ENCODE peak calls at places on chromosomes 5 and 9, in six cellular contexts. U is heart right ventricle, M is spleen, B is right cardiac atrium, N is transverse colon, T is psoas muscle. K is an unnamed sample.
A peak's percentile ranks its signal among the peaks of the same experiment; 100 is the strongest.

GRCh38 chr5:61159070-61159469 is 3.2 kb downstream of the SMIM15 start:
- DNase-seq in T (no peak), N (no peak), M (no peak), B (no peak), U (no peak), K (no peak)

GRCh38 chr9:28005779-28006178 is 432.5 kb upstream of the C9orf72 start:
- DNase-seq in U (no peak), M (no peak), N (no peak), B (no peak), T (no peak), K (no peak)

GRCh38 chr5:155767480-155767879 is 559.5 kb upstream of the SGCD start:
- DNase-seq in M (no peak), B (no peak), N (no peak), T (no peak), U (no peak), K (no peak)

GRCh38 chr5:39424751-39425524 is at the start of gene DAB2:
- DNase-seq in N (peak; percentile 78), U (peak; percentile 84), T (peak; percentile 89), M (peak; percentile 91), B (peak; percentile 86), K (peak; percentile 92)

GRCh38 chr5:134436523-134437339 is 25.1 kb upstream of the CDKN2AIPNL start:
- DNase-seq in N (peak; percentile 86), U (peak; percentile 70), T (peak; percentile 84), B (peak; percentile 75), M (peak; percentile 90), K (peak; percentile 86)

GRCh38 chr5:135235551-135236100 is 163.4 kb downstream of the MACROH2A1 start:
- DNase-seq in B (no peak), T (no peak), M (peak; percentile 51), U (no peak), N (no peak), K (no peak)

GRCh38 chr5:58263291-58263690 is 196.6 kb downstream of the PLK2 start:
- DNase-seq in B (no peak), U (no peak), M (no peak), N (no peak), T (no peak), K (no peak)

GRCh38 chr5:2685651-2686050 is 65.8 kb downstream of the IRX2 start:
- DNase-seq in N (no peak), M (no peak), B (no peak), T (no peak), U (no peak), K (no peak)

GRCh38 chr5:178777557-178777956 is 47.1 kb upstream of the ZNF354A start:
- DNase-seq in U (no peak), N (peak; percentile 10), M (peak; percentile 80), T (no peak), B (no peak), K (peak; percentile 72)

GRCh38 chr5:153756540-153756939 is 266.1 kb downstream of the GRIA1 start:
- DNase-seq in B (no peak), U (no peak), T (no peak), N (no peak), M (no peak), K (no peak)

GRCh38 chr9:37947987-37948386 is 44.1 kb upstream of the SLC25A51 start:
- DNase-seq in B (peak; percentile 5), T (no peak), N (no peak), U (no peak), M (no peak), K (peak; percentile 76)

GRCh38 chr9:23842531-23843129 is 16.6 kb upstream of the ELAVL2 start:
- DNase-seq in N (no peak), U (no peak), B (no peak), M (no peak), T (no peak), K (no peak)

GRCh38 chr9:108933231-108933630 is 693 bp downstream of the ELP1 start:
- DNase-seq in U (no peak), M (no peak), B (no peak), T (no peak), N (peak; percentile 9), K (no peak)

GRCh38 chr5:163696270-163696887 is 191.0 kb downstream of the MAT2B start:
- DNase-seq in N (peak; percentile 25), T (no peak), U (no peak), B (no peak), M (no peak), K (no peak)

GRCh38 chr9:109861918-109862317 is 81.9 kb downstream of the PALM2AKAP2 start:
- DNase-seq in T (no peak), U (no peak), M (no peak), N (no peak), B (no peak), K (no peak)

GRCh38 chr9:98899399-98900056 is 44.2 kb upstream of the COL15A1 start:
- DNase-seq in T (no peak), M (no peak), B (no peak), U (no peak), N (peak; percentile 19), K (no peak)

GRCh38 chr9:36934478-36935065 is 99.5 kb downstream of the PAX5 start:
- DNase-seq in T (no peak), M (no peak), B (no peak), N (no peak), U (no peak), K (no peak)

GRCh38 chr5:172187118-172188032 is 649 bp downstream of the STK10 start:
- DNase-seq in B (peak; percentile 70), T (peak; percentile 56), M (peak; percentile 94), U (peak; percentile 65), N (peak; percentile 81), K (peak; percentile 85)

GRCh38 chr9:70902705-70903131 is 218.7 kb downstream of the TRPM3 start:
- DNase-seq in U (no peak), B (peak; percentile 50), T (peak; percentile 17), M (no peak), N (no peak), K (no peak)

GRCh38 chr9:94916956-94917355 is 190.5 kb downstream of the AOPEP start:
- DNase-seq in T (no peak), U (no peak), M (no peak), B (no peak), N (no peak), K (no peak)
- H3K4me1 ChIP-seq in T (peaks cover 27% of the 10 kb centered on the region), U (peaks cover 21% of the 10 kb centered on the region), M (peaks cover 17% of the 10 kb centered on the region), B (peaks cover 11% of the 10 kb centered on the region), N (peaks cover 10% of the 10 kb centered on the region), K (peaks cover 11% of the 10 kb centered on the region)

DNA sequence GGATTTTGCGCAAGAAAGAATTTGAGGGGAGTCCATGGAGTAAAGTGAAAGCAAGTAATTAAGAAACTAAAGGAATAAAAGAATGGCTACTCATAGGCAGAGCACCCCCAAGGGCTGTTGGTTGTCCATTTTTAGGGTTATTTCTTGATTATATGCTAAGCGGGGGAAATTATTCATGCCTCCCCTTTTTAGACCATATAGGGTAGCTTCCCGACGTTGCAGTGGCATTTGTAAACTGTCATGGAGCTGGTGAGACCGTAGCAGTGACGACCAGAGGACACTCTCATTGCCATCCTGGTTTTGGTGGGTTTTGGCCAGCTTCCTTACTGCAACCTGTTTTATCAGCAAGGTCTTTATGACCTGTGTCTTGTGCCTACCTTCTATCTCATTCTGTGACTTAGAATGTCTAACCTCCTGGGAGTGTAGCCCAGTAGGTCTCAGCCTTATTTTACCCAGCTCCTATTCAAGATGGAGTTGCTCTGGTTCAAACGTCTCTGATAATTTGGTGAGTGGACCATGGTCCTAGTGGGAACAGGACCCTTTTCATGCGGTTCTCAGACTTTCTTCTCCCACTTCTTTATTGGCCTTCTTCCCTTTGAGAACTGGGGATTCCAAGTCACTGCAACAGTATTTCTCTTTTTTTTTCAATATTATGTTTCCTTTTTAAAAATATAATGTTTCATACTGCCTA is 1.3 kb upstream of the ERAP1 start:
- DNase-seq in M (no peak), U (no peak), B (no peak), T (no peak), N (no peak), K (no peak)
- H3K4me1 ChIP-seq in M (peaks cover 42% of the 10 kb centered on the region), U (peaks cover 39% of the 10 kb centered on the region), B (peaks cover 2% of the 10 kb centered on the region), T (peaks cover 18% of the 10 kb centered on the region), N (peaks cover 16% of the 10 kb centered on the region), K (peaks cover 8% of the 10 kb centered on the region)

GRCh38 chr9:125239631-125240597 is 1.2 kb downstream of the HSPA5 start:
- DNase-seq in T (no peak), B (no peak), M (no peak), N (no peak), U (no peak), K (no peak)

GRCh38 chr9:125235805-125236534 is 5.2 kb downstream of the HSPA5 start:
- DNase-seq in U (no peak), M (no peak), N (no peak), T (no peak), B (no peak), K (no peak)

GRCh38 chr9:125240649-125240999 is 519 bp downstream of the HSPA5 start:
- DNase-seq in T (peak; percentile 61), N (peak; percentile 54), B (peak; percentile 57), M (no peak), U (no peak), K (no peak)

GRCh38 chr9:125238915-125239446 is 2.2 kb downstream of the HSPA5 start:
- DNase-seq in B (no peak), T (no peak), N (no peak), U (no peak), M (no peak), K (no peak)

GRCh38 chr9:125238127-125238914 is 2.8 kb downstream of the HSPA5 start:
- DNase-seq in N (no peak), T (no peak), U (no peak), B (no peak), M (no peak), K (no peak)
- H3K4me1 ChIP-seq in N (peaks cover 51% of the 10 kb centered on the region), T (peaks cover 60% of the 10 kb centered on the region), U (peaks cover 64% of the 10 kb centered on the region), B (no peaks in the 10 kb centered on the region), M (peaks cover 78% of the 10 kb centered on the region), K (peaks cover 72% of the 10 kb centered on the region)

GRCh38 chr9:137037483-137037882 is 5.6 kb upstream of the FUT7 start:
- DNase-seq in T (no peak), M (no peak), N (no peak), B (no peak), U (no peak), K (no peak)
- H3K4me1 ChIP-seq in T (peaks cover 6% of the 10 kb centered on the region), M (peaks cover 67% of the 10 kb centered on the region), N (peaks cover 14% of the 10 kb centered on the region), B (no peaks in the 10 kb centered on the region), U (peaks cover 22% of the 10 kb centered on the region), K (peaks cover 8% of the 10 kb centered on the region)